ENCODE peak calls at places on chromosome 2, in five cellular contexts. Q is brain microvascular endothelial cell, H is psoas muscle, T is heart left ventricle, G is mammary epithelial cell. R is an unnamed sample.

GRCh38 chr2:40032650-40033319 is 253.7 kb upstream of the THUMPD2 start:
- DNase-seq in Q (peak; percentile 62), T (no peak), H (no peak), G (peak; percentile 91), R (no peak)

GRCh38 chr2:43084699-43085091 is 141.7 kb downstream of the ZFP36L2 start:
- DNase-seq in Q (no peak), G (no peak), T (no peak), H (peak; percentile 77), R (peak; percentile 72)

GRCh38 chr2:150126143-150126725 is 361.2 kb downstream of the RND3 start:
- DNase-seq in T (no peak), G (peak; percentile 94), Q (peak; percentile 77), H (no peak), R (no peak)

GRCh38 chr2:218904176-218904575 is 23.5 kb downstream of the WNT10A start:
- DNase-seq in G (no peak), H (no peak), T (no peak), Q (no peak), R (no peak)

GRCh38 chr2:48345176-48345575 is 184.8 kb upstream of the STON1 start:
- DNase-seq in H (no peak), G (no peak), T (no peak), Q (no peak), R (no peak)

GRCh38 chr2:2656046-2656715 is 325.1 kb upstream of the MYT1L start:
- DNase-seq in Q (no peak), G (no peak), H (no peak), T (no peak), R (no peak)

GRCh38 chr2:202099515-202099914 is 26.5 kb downstream of the KIAA2012 start:
- DNase-seq in G (peak; percentile 14), Q (no peak), H (no peak), T (no peak), R (no peak)

GRCh38 chr2:66929632-66930385 is 467.3 kb upstream of the ETAA1 start:
- DNase-seq in T (peak; percentile 65), Q (peak; percentile 72), H (peak; percentile 38), G (peak; percentile 84), R (no peak)

GRCh38 chr2:184363213-184363612 is 235.1 kb upstream of the ZNF804A start:
- DNase-seq in T (no peak), H (no peak), G (no peak), Q (no peak), R (no peak)

GRCh38 chr2:81839780-81840179 is 1535.2 kb upstream of the LRRTM1 start:
- DNase-seq in Q (no peak), T (no peak), H (no peak), G (no peak), R (no peak)

GRCh38 chr2:233674995-233675394 is 3.3 kb downstream of the UGT1A9 start:
- DNase-seq in H (no peak), Q (no peak), G (no peak), T (no peak), R (no peak)

GRCh38 chr2:226098861-226099466 is 699.5 kb downstream of the NYAP2 start:
- DNase-seq in Q (no peak), T (no peak), G (no peak), H (no peak), R (no peak)

GRCh38 chr2:241049739-241050623 is 51.6 kb downstream of the SNED1 start:
- DNase-seq in T (peak; percentile 48), H (no peak), Q (no peak), G (no peak), R (peak; percentile 7)

DNA sequence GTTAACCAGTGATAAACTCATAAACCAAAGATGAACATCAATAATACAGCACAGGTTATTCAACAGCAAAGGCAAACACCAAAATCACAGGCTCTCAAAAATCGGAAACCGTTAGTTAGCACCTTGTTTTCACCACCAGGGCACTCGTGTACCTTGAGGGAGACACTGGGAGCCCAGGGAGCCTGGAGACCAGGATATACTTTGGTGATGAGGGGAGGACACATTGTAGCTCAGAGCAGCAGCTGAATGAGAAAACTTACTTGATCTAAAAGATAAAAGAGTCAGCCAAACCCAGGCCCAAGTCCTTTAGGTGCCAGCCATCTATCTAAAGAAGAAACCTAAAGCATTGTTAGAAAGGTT is 19.4 kb downstream of the BCL11A start:
- DNase-seq in Q (no peak), T (no peak), G (no peak), H (no peak), R (no peak)
- H3K4me3 ChIP-seq in Q (no peak overlapping the region), T (no peak overlapping the region), G (no peak overlapping the region), H (no peak overlapping the region), R (no peak overlapping the region)

DNA sequence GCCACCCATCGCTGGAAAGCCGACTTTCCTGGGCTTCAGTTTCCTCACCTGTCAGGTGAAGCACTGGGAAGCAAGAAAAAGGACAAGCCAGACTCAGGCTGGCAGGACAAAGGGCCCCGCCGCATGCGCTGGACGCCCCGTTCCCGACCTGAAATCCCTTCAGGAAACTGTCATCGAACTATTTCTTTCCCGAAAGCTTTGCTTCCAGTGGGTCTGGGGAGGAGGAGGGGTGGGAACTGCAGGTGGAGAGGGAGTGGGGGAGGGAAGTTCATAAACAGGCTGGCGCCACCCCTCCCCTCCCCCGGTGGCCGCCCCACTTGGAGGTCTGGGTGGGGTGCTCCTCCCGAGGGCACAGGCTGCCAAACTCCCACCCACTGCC is 102.2 kb downstream of the FOXI3 start:
- DNase-seq in H (no peak), Q (no peak), G (no peak), T (no peak), R (no peak)
- H3K4me3 ChIP-seq in H (no peak overlapping the region), Q (no peak overlapping the region), G (peak overlapping the region; percentile 39), T (peak overlapping the region; percentile 2), R (no peak overlapping the region)

DNA sequence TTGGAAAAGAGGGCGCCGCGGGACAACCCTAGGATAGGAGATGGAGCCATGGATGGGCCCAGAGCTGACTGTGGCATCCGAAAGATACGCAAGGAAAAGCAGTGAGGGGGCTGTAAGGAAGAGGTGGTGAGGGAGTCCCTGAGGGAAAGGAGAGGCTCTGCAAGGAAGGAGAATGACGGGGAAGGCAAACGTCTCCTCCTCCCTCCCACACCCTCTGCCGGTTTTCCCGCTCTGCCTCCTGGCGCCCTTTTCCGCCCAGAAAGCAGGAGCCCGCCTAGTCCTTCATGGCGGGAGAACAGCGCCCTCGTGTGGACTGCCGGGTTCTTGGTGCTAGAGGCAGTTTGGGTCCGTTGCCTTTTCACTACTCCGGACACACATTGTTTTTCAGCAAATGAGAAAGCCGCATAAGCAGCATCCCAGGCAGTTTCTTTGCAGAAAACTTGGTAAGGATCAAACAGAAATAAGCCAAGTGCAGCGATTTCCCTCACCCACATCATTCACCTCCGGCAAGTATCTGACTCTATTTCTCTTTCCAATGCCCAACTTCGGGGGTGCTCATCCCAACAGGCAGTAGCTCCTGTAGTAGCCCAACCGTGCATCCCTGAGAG is 200.4 kb downstream of the INO80D start:
- DNase-seq in T (peak; percentile 93), Q (peak; percentile 59), H (peak; percentile 91), G (peak; percentile 65), R (peak; percentile 44)
- H3K4me3 ChIP-seq in T (no peak overlapping the region), Q (no peak overlapping the region), H (no peak overlapping the region), G (no peak overlapping the region), R (no peak overlapping the region)

GRCh38 chr2:85717308-85718005 is 23.3 kb downstream of the GNLY start:
- DNase-seq in H (peak; percentile 22), T (no peak), Q (no peak), G (no peak), R (no peak)
- H3K4me3 ChIP-seq in H (no peak overlapping the region), T (no peak overlapping the region), Q (no peak overlapping the region), G (no peak overlapping the region), R (no peak overlapping the region)

DNA sequence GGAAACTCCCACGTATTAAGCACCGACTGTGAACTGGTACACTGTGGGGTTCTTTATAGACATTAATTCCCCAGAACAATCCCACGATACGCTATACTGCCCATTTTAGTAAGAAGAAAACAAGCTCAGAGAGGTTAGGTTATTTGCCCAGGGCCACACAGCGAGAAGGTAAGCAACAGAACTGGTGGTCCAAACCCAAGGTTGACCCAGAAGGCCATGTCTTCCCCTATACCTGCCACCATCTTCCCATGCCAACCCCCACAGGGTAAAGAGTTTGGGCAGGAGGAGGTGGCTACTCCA is 69.9 kb downstream of the MARCO start:
- DNase-seq in G (no peak), Q (no peak), T (no peak), H (no peak), R (no peak)
- H3K4me3 ChIP-seq in G (no peak overlapping the region), Q (no peak overlapping the region), T (no peak overlapping the region), H (peak overlapping the region; percentile 32), R (no peak overlapping the region)

GRCh38 chr2:204357175-204357695 is 188.0 kb upstream of the PARD3B start:
- DNase-seq in H (no peak), Q (no peak), G (no peak), T (no peak), R (no peak)

GRCh38 chr2:204356128-204356527 is 189.1 kb upstream of the PARD3B start:
- DNase-seq in G (no peak), H (no peak), Q (no peak), T (no peak), R (no peak)

GRCh38 chr2:204353823-204354222 is 191.5 kb upstream of the PARD3B start:
- DNase-seq in H (no peak), G (no peak), Q (peak; percentile 43), T (no peak), R (no peak)

GRCh38 chr2:204355688-204356087 is 189.6 kb upstream of the PARD3B start:
- DNase-seq in Q (no peak), T (no peak), H (no peak), G (no peak), R (no peak)

GRCh38 chr2:204354442-204354856 is 190.8 kb upstream of the PARD3B start:
- DNase-seq in H (no peak), T (no peak), G (no peak), Q (peak; percentile 3), R (no peak)
- H3K4me3 ChIP-seq in H (no peak overlapping the region), T (no peak overlapping the region), G (no peak overlapping the region), Q (no peak overlapping the region), R (no peak overlapping the region)

GRCh38 chr2:211591456-211591855 is 947.1 kb downstream of the ERBB4 start:
- DNase-seq in G (no peak), H (no peak), T (no peak), Q (no peak), R (no peak)
- H3K4me3 ChIP-seq in G (no peak overlapping the region), H (no peak overlapping the region), T (no peak overlapping the region), Q (no peak overlapping the region), R (no peak overlapping the region)

R was measured in DND-41.